ENCODE peak calls at places on chromosome 22, in five cellular contexts. O, H, S, Z and C are unnamed samples.
A peak's percentile ranks its signal among the peaks of the same experiment; 100 is the strongest.

GRCh38 chr22:43404673-43405385 is 7.0 kb upstream of the MPPED1 start:
- DNase-seq in H (peak; percentile 89), S (no peak), O (peak; percentile 30), Z (no peak), C (no peak)

GRCh38 chr22:42364641-42365336 is 67.4 kb downstream of the NFAM1 start:
- DNase-seq in Z (no peak), H (no peak), S (no peak), O (no peak), C (no peak)

GRCh38 chr22:31346733-31347250 is 646 bp upstream of the PATZ1 start:
- DNase-seq in O (no peak), Z (no peak), S (peak; percentile 65), H (peak; percentile 32), C (no peak)

GRCh38 chr22:20092477-20092854 is 12.4 kb downstream of the DGCR8 start:
- DNase-seq in Z (no peak), H (no peak), O (no peak), S (no peak), C (no peak)

GRCh38 chr22:46931414-46931813 is 169.0 kb downstream of the TBC1D22A start:
- DNase-seq in Z (no peak), S (no peak), H (peak; percentile 21), O (no peak), C (no peak)

GRCh38 chr22:40890881-40891280 is 29.0 kb upstream of the DNAJB7 start:
- DNase-seq in S (no peak), H (no peak), Z (no peak), O (no peak), C (peak; percentile 25)

GRCh38 chr22:36457688-36458450 is 23.6 kb downstream of the TXN2 start:
- DNase-seq in O (no peak), Z (no peak), H (no peak), S (no peak), C (no peak)

GRCh38 chr22:42138122-42138770 is 7.6 kb upstream of the CYP2D6 start:
- DNase-seq in Z (no peak), O (no peak), S (no peak), H (no peak), C (no peak)

GRCh38 chr22:46652081-46652929 is 32.1 kb downstream of the GRAMD4 start:
- DNase-seq in S (no peak), H (no peak), Z (no peak), O (no peak), C (no peak)

GRCh38 chr22:29689201-29689871 is 30.5 kb upstream of the CABP7 start:
- DNase-seq in Z (no peak), O (no peak), H (no peak), S (no peak), C (no peak)

GRCh38 chr22:40236131-40236665 is 58.5 kb downstream of the TNRC6B start:
- DNase-seq in Z (no peak), S (no peak), O (no peak), H (no peak), C (no peak)

GRCh38 chr22:49991907-49992533 is 20.5 kb downstream of the IL17REL start:
- DNase-seq in Z (no peak), S (no peak), H (no peak), O (no peak), C (no peak)